ENCODE peak calls at places on chromosomes 1 and 21, in ten cellular contexts. F is stomach, Q is IMR-90, M is H1, N is gastrocnemius medialis, K is spleen, S is tibial nerve, I is esophagus squamous epithelium, C is ovary, P is body of pancreas. E is an unnamed sample.

GRCh38 chr1:7455796-7456568 is 315.1 kb upstream of the VAMP3 start:
- DNase-seq in F (no peak), Q (no peak), M (no peak), N (no peak), K (no peak), S (no peak), I (no peak), C (no peak), P (no peak), E (no peak)

GRCh38 chr1:247494746-247495145 is 36.8 kb upstream of the OR2B11 start:
- DNase-seq in F (no peak), Q (no peak), M (no peak), N (no peak), K (no peak), S (no peak), I (no peak), C (no peak), P (no peak), E (no peak)

GRCh38 chr1:162404550-162405160 is 7.3 kb downstream of the SH2D1B start:
- DNase-seq in F (no peak), Q (peak; percentile 86), M (no peak), N (no peak), K (no peak), S (no peak), I (no peak), C (no peak), P (no peak), E (no peak)

GRCh38 chr1:14806772-14807171 is 208.3 kb downstream of the KAZN start:
- DNase-seq in F (no peak), Q (no peak), M (no peak), N (no peak), K (no peak), S (no peak), I (no peak), C (no peak), P (no peak), E (no peak)

GRCh38 chr1:160092366-160093068 is 5.9 kb downstream of the IGSF8 start:
- DNase-seq in F (no peak), Q (no peak), M (no peak), N (no peak), K (peak; percentile 73), S (no peak), I (no peak), C (no peak), P (no peak), E (no peak)

GRCh38 chr21:45740491-45741357 is 97.2 kb downstream of the PCBP3 start:
- DNase-seq in F (no peak), Q (no peak), M (peak; percentile 44), N (no peak), K (no peak), S (no peak), I (no peak), C (no peak), P (no peak), E (no peak)

GRCh38 chr1:39969048-39969447 is 14.1 kb downstream of the MFSD2A start:
- DNase-seq in F (no peak), Q (peak; percentile 38), M (no peak), N (no peak), K (no peak), S (no peak), I (no peak), C (no peak), P (no peak), E (no peak)

GRCh38 chr1:206655471-206655882 is 20.1 kb downstream of the DYRK3 start:
- DNase-seq in F (peak; percentile 75), Q (no peak), M (no peak), N (no peak), K (no peak), S (no peak), I (no peak), C (no peak), P (peak; percentile 69), E (no peak)

GRCh38 chr1:206032356-206033140 is 8.9 kb upstream of the CTSE start:
- DNase-seq in F (no peak), Q (no peak), M (peak; percentile 3), N (no peak), K (no peak), S (no peak), I (no peak), C (no peak), P (no peak), E (no peak)

GRCh38 chr1:178916448-178917174 is 45.7 kb upstream of the ANGPTL1 start:
- DNase-seq in F (no peak), Q (no peak), M (no peak), N (no peak), K (no peak), S (no peak), I (no peak), C (no peak), P (no peak), E (no peak)

GRCh38 chr1:156643266-156644092 is 1.6 kb downstream of the BCAN start:
- DNase-seq in F (no peak), Q (no peak), M (no peak), N (no peak), K (no peak), S (no peak), I (no peak), C (no peak), P (no peak), E (no peak)

GRCh38 chr1:40564506-40564905 is 33.1 kb downstream of the ZNF684 start:
- DNase-seq in F (no peak), Q (no peak), M (no peak), N (no peak), K (no peak), S (no peak), I (no peak), C (no peak), P (no peak), E (no peak)

DNA sequence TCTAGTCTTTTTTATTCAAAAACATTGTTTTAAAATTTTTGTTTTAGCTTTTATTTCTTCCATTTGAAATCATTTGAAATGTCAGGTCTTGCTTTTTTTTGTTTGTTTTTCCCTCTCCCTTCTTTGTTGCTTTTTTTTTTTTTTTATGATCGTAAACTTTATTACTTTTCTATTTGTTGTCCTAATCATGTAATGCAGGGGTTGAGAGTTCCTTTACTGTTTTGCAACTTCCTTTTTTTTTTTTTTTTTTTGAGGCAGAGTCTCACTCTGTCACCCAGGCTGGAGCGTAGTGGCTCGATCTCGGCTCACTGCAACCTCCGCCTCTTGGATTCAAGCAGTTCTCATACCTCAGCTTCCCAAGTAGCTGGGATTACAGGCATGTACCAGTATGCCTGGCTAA is 24.8 kb downstream of the IVNS1ABP start:
- DNase-seq in F (no peak), Q (no peak), M (no peak), N (no peak), K (peak; percentile 67), S (no peak), I (no peak), C (no peak), P (no peak), E (no peak)
- TF ChIP-seq POLR2A in F (no peak), Q (no peak), M (no peak), N (no peak), K (no peak), S (no peak), I (no peak), C (no peak), P (no peak), E (no peak)

DNA sequence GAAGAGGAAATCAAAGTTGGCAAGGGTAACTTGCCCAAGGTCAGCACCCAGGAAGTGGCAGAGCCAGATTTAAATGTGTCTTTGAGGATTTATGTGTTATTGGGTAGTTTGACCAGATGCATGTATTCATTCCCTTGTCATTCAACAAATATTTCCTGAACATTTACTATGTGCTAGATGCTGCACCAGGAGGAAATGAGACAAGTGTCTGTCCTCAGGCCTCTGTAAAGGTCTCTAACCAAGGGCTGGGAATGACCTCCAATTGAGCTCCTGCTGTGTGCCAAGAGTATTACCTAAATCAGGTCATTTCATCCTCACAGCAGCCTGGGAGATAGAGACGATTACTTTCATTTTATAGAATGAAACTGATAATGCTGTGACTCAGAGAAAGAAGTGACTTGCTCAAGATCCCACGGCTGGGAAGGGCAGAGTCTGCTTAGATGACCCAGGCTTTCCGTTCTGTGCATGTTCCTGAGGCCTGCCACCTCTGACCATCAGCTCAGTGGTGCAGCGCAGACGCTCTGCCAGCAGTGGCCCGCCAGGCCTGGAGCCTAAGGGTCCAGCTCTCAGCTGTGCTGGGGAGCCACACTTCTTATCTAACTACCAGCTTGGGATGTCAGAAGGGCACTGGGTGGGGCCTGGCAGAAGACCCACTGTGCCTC is 3.5 kb upstream of the TTC22 start:
- DNase-seq in F (no peak), Q (peak; percentile 4), M (no peak), N (no peak), K (no peak), S (no peak), I (no peak), C (peak; percentile 23), P (peak; percentile 3), E (peak; percentile 22)
- H3K4me1 ChIP-seq in F (peaks cover 24% of the 10 kb centered on the region), Q (no peaks in the 10 kb centered on the region), M (no peaks in the 10 kb centered on the region), N (no peaks in the 10 kb centered on the region), K (peaks cover 9% of the 10 kb centered on the region), S (no peaks in the 10 kb centered on the region), I (peaks cover 5% of the 10 kb centered on the region), C (no peaks in the 10 kb centered on the region), P (peaks cover 25% of the 10 kb centered on the region), E (peaks cover 17% of the 10 kb centered on the region)

DNA sequence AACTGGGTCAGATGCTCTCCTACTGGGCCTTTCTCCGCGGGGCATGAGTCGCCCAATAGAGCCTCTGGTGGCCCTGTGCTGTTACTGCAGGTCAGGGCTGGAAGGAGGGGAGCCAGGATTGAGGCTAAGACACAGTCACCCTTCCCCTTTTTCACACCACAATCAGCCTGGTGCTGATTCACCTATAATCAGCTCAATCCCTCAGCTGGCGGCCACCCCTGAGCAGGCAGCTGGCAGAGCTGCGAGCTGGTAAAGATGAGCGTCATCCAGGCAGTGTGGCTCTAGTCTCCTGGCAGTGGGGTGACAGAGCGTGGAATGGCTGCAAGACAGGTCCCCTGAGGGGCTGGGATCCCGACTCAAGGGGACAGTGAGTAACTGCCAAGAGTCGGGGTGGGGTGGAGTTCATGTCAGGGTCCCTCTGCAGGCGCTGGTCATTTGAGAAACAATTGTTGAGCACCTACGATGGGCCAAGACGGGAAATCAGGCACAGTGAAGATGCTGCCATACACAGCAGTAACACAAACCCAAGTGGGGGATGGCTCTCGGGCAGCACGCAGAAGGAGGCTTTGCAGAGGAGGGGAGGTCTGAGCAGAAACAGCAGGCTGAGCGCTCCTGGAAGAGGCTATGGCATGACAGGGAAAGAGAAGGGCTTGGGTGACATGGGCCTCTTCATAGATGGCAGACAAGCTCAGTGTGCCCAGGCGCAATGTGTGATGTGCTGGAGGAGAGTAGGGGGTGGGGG is 21.8 kb downstream of the ATF3 start:
- DNase-seq in F (peak; percentile 68), Q (no peak), M (peak; percentile 84), N (peak; percentile 30), K (peak; percentile 89), S (peak; percentile 68), I (peak; percentile 26), C (peak; percentile 55), P (peak; percentile 68), E (peak; percentile 82)
- TF ChIP-seq CTCF in F (no peak), Q (peak; percentile 68), M (peak; percentile 74), N (peak; percentile 77), K (peak; percentile 87), S (peak; percentile 85), I (peak; percentile 82), C (peak; percentile 54), P (peak; percentile 81), E (peak; percentile 74)

DNA sequence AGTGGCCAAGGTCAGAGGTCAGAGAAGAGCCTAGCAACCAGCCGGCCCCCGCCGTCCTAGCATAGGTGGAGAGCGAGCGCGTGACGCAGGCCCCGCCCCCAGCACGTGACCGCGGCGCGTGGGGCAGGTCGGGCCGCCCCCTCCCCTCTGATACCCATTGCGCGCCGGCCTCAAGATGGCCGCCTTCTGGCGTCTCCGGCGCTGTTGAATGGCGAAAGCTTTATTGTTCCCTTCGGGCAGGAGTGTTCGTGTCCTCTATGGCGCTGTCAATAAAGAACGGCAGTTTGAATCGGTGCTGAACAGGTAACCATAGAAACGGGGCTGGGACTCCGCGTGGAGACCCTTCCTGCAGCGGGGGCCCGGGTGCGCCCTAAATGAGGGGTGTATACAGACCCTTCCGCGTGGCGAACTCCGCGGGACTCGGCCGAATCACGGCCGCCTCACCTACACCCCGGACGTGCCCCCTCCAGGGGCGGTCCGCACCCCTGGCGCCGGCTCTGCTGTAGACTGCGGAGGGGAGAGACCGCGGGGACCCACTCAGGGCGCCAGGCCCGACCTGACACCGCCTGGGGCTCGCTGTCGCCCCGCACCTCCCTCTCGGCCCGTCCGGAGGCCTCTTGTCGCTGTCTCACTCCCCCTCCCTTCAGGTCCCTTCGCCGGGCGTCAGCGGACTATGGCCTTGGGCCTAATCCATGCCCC is at the start of gene ZBTB40:
- DNase-seq in F (peak; percentile 97), Q (peak; percentile 98), M (peak; percentile 97), N (peak; percentile 95), K (peak; percentile 98), S (peak; percentile 93), I (peak; percentile 84), C (peak; percentile 99), P (peak; percentile 98), E (peak; percentile 99)
- TF ChIP-seq POLR2A in F (no peak), Q (no peak), M (no peak), N (peak; percentile 35), K (no peak), S (no peak), I (peak; percentile 53), C (peak; percentile 40), P (peak; percentile 59), E (peak; percentile 30)

E was measured in sigmoid colon.